ENCODE peak calls at places on chromosomes 12 and 14, in five cellular contexts. U is IMR-90, K is H1, Y is trophoblast cell, M is mesenchymal stem cell. G is an unnamed sample.

GRCh38 chr14:98571104-98571503 is 700.9 kb downstream of the BCL11B start:
- DNase-seq in U (no peak), K (no peak), Y (no peak), M (no peak), G (no peak)

GRCh38 chr14:68468437-68469207 is 324.2 kb downstream of the ZFP36L1 start:
- DNase-seq in U (no peak), K (no peak), Y (peak; percentile 95), M (peak; percentile 70), G (no peak)

GRCh38 chr14:32049361-32050103 is 27.6 kb upstream of the ARHGAP5 start:
- DNase-seq in U (no peak), K (no peak), Y (no peak), M (no peak), G (no peak)

GRCh38 chr14:37796703-37797416 is 201.4 kb downstream of the TTC6 start:
- DNase-seq in U (no peak), K (no peak), Y (no peak), M (no peak), G (no peak)

GRCh38 chr12:63955831-63956685 is 111.6 kb downstream of the SRGAP1 start:
- DNase-seq in U (peak; percentile 76), K (no peak), Y (peak; percentile 55), M (peak; percentile 86), G (no peak)

GRCh38 chr14:64465856-64466554 is 706 bp downstream of the AKAP5 start:
- DNase-seq in U (peak; percentile 61), K (no peak), Y (peak; percentile 84), M (peak; percentile 77), G (peak; percentile 56)

GRCh38 chr14:38208825-38209562 is 1.3 kb downstream of the SSTR1 start:
- DNase-seq in U (peak; percentile 74), K (peak; percentile 79), Y (no peak), M (peak; percentile 70), G (peak; percentile 26)

GRCh38 chr12:52259850-52260249 is 14.6 kb upstream of the KRT86 start:
- DNase-seq in U (no peak), K (no peak), Y (peak; percentile 23), M (no peak), G (no peak)

GRCh38 chr14:23941230-23941629 is 12.3 kb upstream of the DHRS4 start:
- DNase-seq in U (no peak), K (no peak), Y (no peak), M (no peak), G (no peak)

GRCh38 chr12:15933751-15934150 is 22.6 kb downstream of the DERA start:
- DNase-seq in U (peak; percentile 35), K (no peak), Y (no peak), M (no peak), G (no peak)

GRCh38 chr14:46344327-46344937 is 307.1 kb downstream of the RPL10L start:
- DNase-seq in U (no peak), K (no peak), Y (peak; percentile 27), M (peak; percentile 52), G (peak; percentile 21)

GRCh38 chr14:38762845-38763244 is 340.2 kb downstream of the SEC23A start:
- DNase-seq in U (no peak), K (no peak), Y (no peak), M (no peak), G (no peak)

GRCh38 chr14:40983604-40984003 is 623.1 kb upstream of the LRFN5 start:
- DNase-seq in U (peak; percentile 0), K (no peak), Y (no peak), M (no peak), G (no peak)

GRCh38 chr12:93380480-93381121 is 2.9 kb downstream of the NUDT4 start:
- DNase-seq in U (peak; percentile 70), K (no peak), Y (peak; percentile 15), M (peak; percentile 44), G (no peak)

GRCh38 chr12:116693259-116694227 is 44.3 kb downstream of the SPRING1 start:
- DNase-seq in U (no peak), K (no peak), Y (no peak), M (no peak), G (no peak)

GRCh38 chr14:52051861-52052260 is 17.0 kb downstream of the NID2 start:
- DNase-seq in U (peak; percentile 87), K (no peak), Y (no peak), M (peak; percentile 80), G (no peak)

GRCh38 chr12:26185532-26186320 is 9.6 kb upstream of the SSPN start:
- DNase-seq in U (no peak), K (no peak), Y (peak; percentile 96), M (no peak), G (no peak)

GRCh38 chr12:132501189-132501940 is 11.4 kb downstream of the FBRSL1 start:
- DNase-seq in U (no peak), K (no peak), Y (no peak), M (no peak), G (no peak)
- H3K4me1 ChIP-seq in U (peaks cover 11% of the 10 kb centered on the region), K (peaks cover 26% of the 10 kb centered on the region), Y (peaks cover 43% of the 10 kb centered on the region), M (peaks cover 63% of the 10 kb centered on the region), G (peaks cover 26% of the 10 kb centered on the region)

GRCh38 chr12:104372048-104372720 is 68.6 kb downstream of the EID3 start:
- DNase-seq in U (no peak), K (peak; percentile 41), Y (no peak), M (no peak), G (no peak)
- H4K91ac ChIP-seq in U (no peak overlapping the region), K (no peak overlapping the region), Y (no peak overlapping the region), M (peak overlapping the region; percentile 3), G (no peak overlapping the region)

DNA sequence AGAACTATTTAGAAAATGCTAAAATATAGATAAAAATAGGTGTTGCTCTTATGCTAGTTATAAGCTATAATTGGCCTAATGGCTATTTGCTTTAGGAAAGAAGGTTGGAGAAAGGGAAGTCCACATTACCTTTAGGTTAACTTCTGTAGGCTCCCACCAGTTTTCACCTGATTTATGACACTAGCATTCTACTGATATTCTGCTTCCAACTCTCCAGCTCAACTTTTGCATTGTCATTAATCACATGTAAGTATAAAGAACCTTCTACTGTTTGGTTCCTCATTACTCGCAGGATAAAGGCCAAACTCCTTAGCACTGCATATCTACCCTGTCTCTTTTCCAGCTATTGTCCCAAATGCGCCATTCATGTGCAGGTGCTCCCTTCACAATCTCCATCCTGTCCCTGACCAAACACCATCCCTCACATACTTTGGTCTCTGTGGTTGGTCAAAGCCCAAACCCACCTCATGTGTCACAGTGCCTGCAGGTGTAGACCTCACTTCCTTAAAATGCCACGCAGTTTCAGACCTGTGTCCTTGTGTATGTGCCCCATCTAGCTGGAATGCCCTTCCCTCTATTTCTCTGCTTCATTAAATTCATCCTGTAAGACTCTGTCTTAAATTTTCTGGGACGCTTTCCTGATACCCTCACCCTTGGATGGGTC is 3.3 kb downstream of the DDHD1 start:
- DNase-seq in U (no peak), K (no peak), Y (no peak), M (no peak), G (no peak)
- H3K4me3 ChIP-seq in U (no peak overlapping the region), K (no peak overlapping the region), Y (no peak overlapping the region), M (no peak overlapping the region), G (no peak overlapping the region)

GRCh38 chr12:47947273-47947672 is 16.1 kb upstream of the TMEM106C start:
- DNase-seq in U (no peak), K (no peak), Y (no peak), M (no peak), G (no peak)
- H3K4me1 ChIP-seq in U (peaks cover 12% of the 10 kb centered on the region), K (peaks cover 7% of the 10 kb centered on the region), Y (peaks cover 34% of the 10 kb centered on the region), M (peaks cover 23% of the 10 kb centered on the region), G (peaks cover 3% of the 10 kb centered on the region)

GRCh38 chr12:56315256-56315625 is 547 bp downstream of the CNPY2 start:
- DNase-seq in U (no peak), K (no peak), Y (no peak), M (no peak), G (no peak)

GRCh38 chr12:56321027-56321426 is 5.2 kb upstream of the CNPY2 start:
- DNase-seq in U (peak; percentile 24), K (no peak), Y (peak; percentile 62), M (peak; percentile 27), G (no peak)

GRCh38 chr12:56311003-56311402 is 4.8 kb downstream of the CNPY2 start:
- DNase-seq in U (no peak), K (no peak), Y (no peak), M (no peak), G (no peak)

GRCh38 chr12:56317675-56318074 is 1.9 kb upstream of the CNPY2 start:
- DNase-seq in U (no peak), K (no peak), Y (no peak), M (no peak), G (no peak)

DNA sequence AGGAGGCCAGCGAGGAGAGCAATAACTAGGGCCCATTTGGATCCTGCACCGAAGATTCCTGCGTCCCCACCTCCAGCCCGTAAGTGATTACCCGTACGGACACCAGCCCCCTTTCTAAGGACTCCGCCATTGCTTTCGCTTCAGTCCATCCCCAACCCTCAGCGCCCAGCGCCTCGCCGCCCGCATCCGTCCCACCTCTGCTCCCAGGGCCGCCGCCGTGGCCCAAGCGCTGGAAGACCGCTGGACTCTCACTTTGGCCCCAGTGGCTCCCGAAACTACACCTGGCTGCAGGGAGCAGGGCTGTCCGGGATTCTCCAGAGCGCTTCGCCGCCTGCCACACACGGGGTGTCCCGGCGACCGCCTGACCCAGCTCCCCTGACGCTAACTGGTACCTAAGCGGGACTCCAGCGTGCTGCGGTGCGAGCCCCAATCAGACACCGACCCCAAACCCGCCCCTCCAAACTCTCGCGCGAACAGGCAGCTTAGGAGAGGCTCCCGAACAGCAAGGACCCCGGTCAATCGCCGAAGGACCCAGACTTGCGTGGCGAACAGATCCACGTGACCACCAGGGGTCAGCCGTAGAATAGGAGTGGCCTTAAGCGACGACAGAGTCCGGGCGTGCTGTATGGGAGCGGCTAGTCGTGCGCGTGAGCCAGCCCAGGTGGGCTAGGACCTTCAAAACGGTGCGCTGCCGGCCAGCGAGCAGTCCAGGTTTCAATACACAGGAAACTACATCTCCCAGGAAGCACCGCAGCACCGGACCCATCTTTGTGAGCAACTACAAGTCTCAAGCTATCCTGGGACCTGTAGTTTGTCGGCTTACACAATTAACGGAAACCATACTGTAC is at the start of gene CNPY2:
- DNase-seq in U (peak; percentile 96), K (peak; percentile 94), Y (peak; percentile 99), M (peak; percentile 98), G (peak; percentile 96)
- H4K91ac ChIP-seq in U (peak within 1 kb of the TSS; percentile 98), K (peak within 1 kb of the TSS; percentile 99), Y (peak within 1 kb of the TSS; percentile 80), M (peak within 1 kb of the TSS; percentile 95), G (no peak within 1 kb of the TSS)

DNA sequence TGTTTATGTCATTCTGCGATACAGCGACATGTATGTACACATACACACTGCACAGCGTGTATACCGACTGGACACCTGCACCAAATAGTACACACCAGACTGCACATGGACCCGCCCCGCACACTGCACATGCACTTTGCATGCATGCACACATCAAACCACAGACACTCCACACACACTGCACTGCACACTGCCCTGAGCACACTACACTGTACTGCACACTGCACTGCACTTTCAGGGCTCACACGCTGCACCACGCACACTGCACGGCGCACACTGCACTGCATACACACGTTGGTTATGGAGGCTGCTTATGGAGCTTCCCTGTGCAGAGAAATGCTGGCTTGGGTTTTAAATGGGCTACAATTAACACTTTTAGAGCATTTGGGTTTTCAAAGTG is 1.6 kb downstream of the PAPLN start:
- DNase-seq in U (no peak), K (no peak), Y (no peak), M (no peak), G (no peak)
- H3K4me3 ChIP-seq in U (no peak overlapping the region), K (peak overlapping the region; percentile 60), Y (peak overlapping the region; percentile 15), M (no peak overlapping the region), G (no peak overlapping the region)

GRCh38 chr12:11762723-11763326 is 113.4 kb downstream of the ETV6 start:
- DNase-seq in U (no peak), K (no peak), Y (no peak), M (no peak), G (no peak)

GRCh38 chr12:11765817-11766794 is 116.6 kb downstream of the ETV6 start:
- DNase-seq in U (peak; percentile 70), K (no peak), Y (peak; percentile 41), M (peak; percentile 65), G (no peak)

GRCh38 chr12:11763760-11764520 is 114.5 kb downstream of the ETV6 start:
- DNase-seq in U (peak; percentile 86), K (no peak), Y (peak; percentile 81), M (peak; percentile 88), G (no peak)

GRCh38 chr12:11767029-11767724 is 117.7 kb downstream of the ETV6 start:
- DNase-seq in U (no peak), K (no peak), Y (no peak), M (no peak), G (no peak)

GRCh38 chr12:11765421-11765816 is 115.9 kb downstream of the ETV6 start:
- DNase-seq in U (peak; percentile 52), K (no peak), Y (no peak), M (no peak), G (no peak)
- H3K4me1 ChIP-seq in U (peaks cover 38% of the 10 kb centered on the region), K (peaks cover 7% of the 10 kb centered on the region), Y (peaks cover 18% of the 10 kb centered on the region), M (peaks cover 26% of the 10 kb centered on the region), G (peaks cover 10% of the 10 kb centered on the region)